ENCODE peak calls at places on chromosome 14, in five cellular contexts. I, H, E, W and X are unnamed samples.

GRCh38 chr14:58152569-58152857 is 500 bp upstream of the ARMH4 start:
- DNase-seq in W (no peak), E (no peak), H (no peak), I (no peak), X (no peak)

GRCh38 chr14:40123816-40124215 is 691.6 kb upstream of the FBXO33 start:
- DNase-seq in W (no peak), H (no peak), E (no peak), I (no peak), X (no peak)

GRCh38 chr14:22545842-22546721 is 42.9 kb downstream of the DAD1 start:
- DNase-seq in H (peak), W (peak), E (peak), I (no peak), X (peak)

GRCh38 chr14:83172363-83172762 is 1638.7 kb upstream of the SEL1L start:
- DNase-seq in W (no peak), E (no peak), H (peak), I (no peak), X (peak)

GRCh38 chr14:71246539-71246938 is 339.3 kb downstream of the PCNX1 start:
- DNase-seq in E (no peak), I (no peak), H (no peak), W (no peak), X (no peak)

GRCh38 chr14:69376439-69376838 is 21.7 kb downstream of the ERH start:
- DNase-seq in H (peak), I (no peak), W (no peak), E (no peak), X (peak)

GRCh38 chr14:23362200-23362599 is 2.8 kb downstream of the EFS start:
- DNase-seq in I (no peak), W (no peak), E (no peak), H (no peak), X (peak)

GRCh38 chr14:78316711-78317110 is 146.5 kb downstream of the NRXN3 start:
- DNase-seq in I (no peak), W (no peak), H (no peak), E (no peak), X (no peak)

GRCh38 chr14:65961004-65961403 is 525.2 kb upstream of the CCDC196 start:
- DNase-seq in W (no peak), I (no peak), E (no peak), H (peak), X (peak)

GRCh38 chr14:103129301-103130016 is 6.2 kb downstream of the TNFAIP2 start:
- DNase-seq in W (no peak), I (no peak), H (no peak), E (no peak), X (no peak)

GRCh38 chr14:81427348-81428058 is 27.4 kb upstream of the STON2 start:
- DNase-seq in I (no peak), W (no peak), H (no peak), E (no peak), X (no peak)

GRCh38 chr14:71799831-71800230 is 132.4 kb upstream of the RGS6 start:
- DNase-seq in E (no peak), H (no peak), W (no peak), I (no peak), X (no peak)

GRCh38 chr14:99260116-99260515 is 11.9 kb downstream of the BCL11B start:
- DNase-seq in E (no peak), I (no peak), W (no peak), H (no peak), X (no peak)

GRCh38 chr14:99259327-99259726 is 12.7 kb downstream of the BCL11B start:
- DNase-seq in H (no peak), I (no peak), W (no peak), E (no peak), X (no peak)

GRCh38 chr14:99258884-99259283 is 13.1 kb downstream of the BCL11B start:
- DNase-seq in I (no peak), W (no peak), E (no peak), H (no peak), X (no peak)

GRCh38 chr14:99261916-99262787 is 9.8 kb downstream of the BCL11B start:
- DNase-seq in W (no peak), H (no peak), E (no peak), I (no peak), X (no peak)

DNA sequence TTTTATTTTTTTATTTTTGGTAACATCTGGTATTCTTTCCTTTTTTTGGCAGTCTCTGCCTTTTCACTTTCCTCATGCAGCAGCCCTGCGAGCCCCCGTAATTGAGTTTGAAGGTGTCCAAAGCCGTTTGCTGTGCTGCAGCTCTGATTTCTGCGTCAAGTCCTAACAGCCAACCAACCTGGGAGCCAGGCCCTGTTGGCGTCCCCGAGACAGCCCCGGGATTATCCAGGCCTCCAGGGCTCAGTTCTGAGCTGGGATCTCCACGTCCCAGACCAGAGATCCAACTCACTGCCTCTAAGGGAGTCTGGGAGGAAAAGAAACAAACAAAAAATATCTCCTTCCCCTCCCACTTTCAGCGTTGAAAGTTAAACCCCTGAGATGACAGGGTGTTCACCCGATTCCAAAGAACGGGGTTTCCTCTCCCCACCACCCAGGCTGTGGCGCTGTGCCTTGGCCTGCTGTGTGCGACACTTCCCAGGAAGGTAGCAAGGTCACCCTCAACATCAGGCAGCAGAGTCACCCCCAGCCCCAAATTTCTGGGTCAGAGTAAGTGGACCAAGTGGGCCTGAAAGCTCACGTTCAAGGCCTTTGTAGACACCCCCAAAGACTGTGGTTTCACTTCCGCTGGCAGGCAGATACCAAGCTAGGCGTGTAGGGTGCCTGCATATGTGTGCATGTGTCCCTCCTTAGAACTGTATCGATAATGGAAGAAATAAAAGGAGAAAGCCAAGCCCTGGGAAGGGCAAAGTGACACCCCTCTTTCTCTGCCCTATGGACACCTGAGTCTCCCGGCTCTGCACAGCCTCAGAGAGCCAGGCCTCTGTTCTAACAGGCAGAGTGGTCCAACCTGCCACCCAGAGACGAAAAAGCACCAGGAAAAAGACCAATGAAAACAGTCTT is 11.1 kb downstream of the BCL11B start:
- DNase-seq in W (no peak), I (no peak), H (no peak), E (no peak), X (no peak)
- H3K4me3 ChIP-seq in W (no peak), I (peak), H (no peak), E (no peak), X (no peak)

GRCh38 chr14:20690848-20691640 is 2.5 kb downstream of the ANG start:
- DNase-seq in H (peak), I (peak), W (no peak), E (peak), X (peak)
- TF ChIP-seq CTCF in H (peak), I (peak), W (peak), E (peak), X (peak)

DNA sequence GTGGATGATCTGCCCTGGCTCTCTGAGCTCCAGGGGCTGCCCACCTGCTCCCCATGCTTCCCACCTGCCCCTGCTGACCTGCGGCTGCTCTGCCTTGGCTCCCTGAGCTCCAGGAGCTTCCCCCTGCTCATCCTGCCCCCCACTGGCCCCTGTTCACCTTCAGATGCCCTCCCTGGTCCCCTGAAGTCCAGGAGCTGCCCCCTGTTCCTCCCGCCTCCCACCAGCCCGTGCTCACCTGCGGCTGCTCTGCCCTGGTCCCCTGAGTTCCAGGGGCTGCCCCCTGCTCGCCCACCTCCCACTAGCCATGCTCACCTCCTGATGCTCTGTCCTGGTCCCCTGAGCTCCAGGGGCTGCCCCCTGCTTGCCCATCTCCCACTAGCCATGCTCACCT is 219.7 kb downstream of the TMEM121 start:
- DNase-seq in W (no peak), H (no peak), E (no peak), I (no peak), X (no peak)
- H3K4me3 ChIP-seq in W (no peak), H (no peak), E (no peak), I (no peak), X (no peak)

GRCh38 chr14:53620890-53621289 is 335.7 kb downstream of the BMP4 start:
- DNase-seq in I (no peak), W (no peak), H (no peak), E (no peak), X (no peak)
- TF ChIP-seq CTCF in I (no peak), W (no peak), H (no peak), E (no peak), X (no peak)

GRCh38 chr14:88904206-88904647 is 79.8 kb downstream of the TTC8 start:
- DNase-seq in W (no peak), H (no peak), E (no peak), I (no peak), X (no peak)

GRCh38 chr14:88901199-88901588 is 76.7 kb downstream of the TTC8 start:
- DNase-seq in H (no peak), W (no peak), I (no peak), E (no peak), X (no peak)

GRCh38 chr14:88902850-88903249 is 78.4 kb downstream of the TTC8 start:
- DNase-seq in E (no peak), W (no peak), I (no peak), H (no peak), X (no peak)

GRCh38 chr14:88904864-88905263 is 80.4 kb downstream of the TTC8 start:
- DNase-seq in I (no peak), E (no peak), H (peak), W (no peak), X (peak)

DNA sequence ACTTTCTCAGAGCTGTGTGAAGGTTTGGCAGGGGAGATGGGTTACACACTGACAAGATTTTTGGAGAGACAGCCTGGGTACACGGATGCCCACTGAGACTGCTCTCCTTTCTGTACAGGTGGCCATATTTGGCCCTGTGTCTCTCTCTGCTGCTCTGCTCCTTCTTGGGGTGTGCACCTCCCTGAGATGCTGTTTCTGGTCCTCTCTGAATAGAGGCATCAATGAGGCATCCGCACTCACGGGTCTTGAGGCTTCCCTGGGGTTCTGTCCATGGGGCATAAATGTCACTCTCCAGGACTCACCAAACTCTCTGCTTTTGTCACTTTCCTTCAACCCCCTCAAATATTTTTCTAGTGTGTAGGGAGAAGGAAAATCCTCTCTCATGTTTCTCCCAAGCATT is 77.5 kb downstream of the TTC8 start:
- DNase-seq in W (no peak), I (no peak), H (no peak), E (no peak), X (no peak)
- H3K4me3 ChIP-seq in W (no peak), I (no peak), H (no peak), E (no peak), X (no peak)

GRCh38 chr14:104240426-104241157 is 102.2 kb downstream of the KIF26A start:
- DNase-seq in W (no peak), E (no peak), I (no peak), H (no peak), X (no peak)
- TF ChIP-seq CTCF in W (no peak), E (no peak), I (no peak), H (no peak), X (no peak)

GRCh38 chr14:96403409-96403808 is 11.5 kb downstream of the AK7 start:
- DNase-seq in E (no peak), W (no peak), H (no peak), I (no peak), X (no peak)
- H3K4me3 ChIP-seq in E (no peak), W (no peak), H (no peak), I (no peak), X (no peak)